ENCODE peak calls at places on chromosomes 16 and 17, in eight cellular contexts. One of them, this sample, is unnamed.

GRCh38 chr16:77383606-77384187 is 51.1 kb downstream of the ADAMTS18 start:
- DNase-seq in fibroblast of lung: no peak
- DNase-seq in spleen: no peak
- DNase-seq in lower leg skin: no peak
- DNase-seq in AG10803: no peak
- DNase-seq in GM06990: no peak
- DNase-seq in Calu3: no peak
- DNase-seq in GM20000: no peak
- DNase-seq in this sample: no peak

GRCh38 chr17:66952681-66953638 is 11.5 kb upstream of the CACNG4 start:
- DNase-seq in GM20000: no peak
- DNase-seq in lower leg skin: no peak
- DNase-seq in Calu3: no peak
- DNase-seq in AG10803: no peak
- DNase-seq in fibroblast of lung: no peak
- DNase-seq in spleen: no peak
- DNase-seq in GM06990: no peak
- DNase-seq in this sample: no peak

GRCh38 chr16:85777583-85778310 is 21.6 kb downstream of the EMC8 start:
- DNase-seq in lower leg skin: no peak
- DNase-seq in GM06990: no peak
- DNase-seq in fibroblast of lung: peak
- DNase-seq in spleen: no peak
- DNase-seq in Calu3: peak
- DNase-seq in GM20000: no peak
- DNase-seq in AG10803: peak
- DNase-seq in this sample: no peak

GRCh38 chr16:67860589-67861398 is 12.1 kb upstream of the EDC4 start:
- DNase-seq in Calu3: no peak
- DNase-seq in GM06990: no peak
- DNase-seq in AG10803: peak
- DNase-seq in lower leg skin: no peak
- DNase-seq in fibroblast of lung: peak
- DNase-seq in GM20000: no peak
- DNase-seq in spleen: no peak
- DNase-seq in this sample: no peak

GRCh38 chr17:72657467-72658317 is 434.8 kb downstream of the SLC39A11 start:
- DNase-seq in lower leg skin: no peak
- DNase-seq in fibroblast of lung: peak
- DNase-seq in Calu3: peak
- DNase-seq in GM20000: no peak
- DNase-seq in GM06990: no peak
- DNase-seq in spleen: no peak
- DNase-seq in AG10803: peak
- DNase-seq in this sample: no peak

GRCh38 chr17:50225693-50226092 is 24.3 kb upstream of the COL1A1 start:
- DNase-seq in lower leg skin: no peak
- DNase-seq in spleen: no peak
- DNase-seq in GM06990: no peak
- DNase-seq in fibroblast of lung: no peak
- DNase-seq in Calu3: no peak
- DNase-seq in GM20000: no peak
- DNase-seq in AG10803: no peak
- DNase-seq in this sample: no peak

GRCh38 chr17:49585422-49586027 is 9.9 kb downstream of the NXPH3 start:
- DNase-seq in spleen: no peak
- DNase-seq in GM06990: no peak
- DNase-seq in lower leg skin: no peak
- DNase-seq in AG10803: no peak
- DNase-seq in GM20000: no peak
- DNase-seq in Calu3: peak
- DNase-seq in fibroblast of lung: no peak
- DNase-seq in this sample: no peak

GRCh38 chr16:11576427-11577289 is 10.1 kb downstream of the LITAF start:
- DNase-seq in GM20000: peak
- DNase-seq in fibroblast of lung: no peak
- DNase-seq in GM06990: peak
- DNase-seq in spleen: peak
- DNase-seq in AG10803: no peak
- DNase-seq in lower leg skin: no peak
- DNase-seq in Calu3: no peak
- DNase-seq in this sample: no peak

GRCh38 chr16:14489460-14489859 is 140.6 kb downstream of the PARN start:
- DNase-seq in AG10803: peak
- DNase-seq in lower leg skin: no peak
- DNase-seq in spleen: no peak
- DNase-seq in GM20000: no peak
- DNase-seq in Calu3: peak
- DNase-seq in fibroblast of lung: no peak
- DNase-seq in GM06990: no peak
- DNase-seq in this sample: no peak

GRCh38 chr17:78568494-78569115 is 8.6 kb downstream of the DNAH17 start:
- DNase-seq in GM20000: no peak
- DNase-seq in spleen: peak
- DNase-seq in lower leg skin: no peak
- DNase-seq in Calu3: peak
- DNase-seq in GM06990: no peak
- DNase-seq in AG10803: peak
- DNase-seq in fibroblast of lung: peak
- DNase-seq in this sample: no peak

GRCh38 chr17:63523256-63523869 is at the start of gene KCNH6:
- DNase-seq in GM20000: no peak
- DNase-seq in AG10803: no peak
- DNase-seq in fibroblast of lung: peak
- DNase-seq in GM06990: no peak
- DNase-seq in lower leg skin: no peak
- DNase-seq in spleen: no peak
- DNase-seq in Calu3: no peak
- DNase-seq in this sample: no peak

GRCh38 chr17:1186923-1187771 is 7.4 kb upstream of the ABR start:
- DNase-seq in AG10803: peak
- DNase-seq in GM20000: peak
- DNase-seq in GM06990: peak
- DNase-seq in Calu3: peak
- DNase-seq in lower leg skin: peak
- DNase-seq in fibroblast of lung: peak
- DNase-seq in spleen: peak
- DNase-seq in this sample: no peak
- TF ChIP-seq CTCF in AG10803: peak
- TF ChIP-seq CTCF in GM20000: peak
- TF ChIP-seq CTCF in GM06990: peak
- TF ChIP-seq CTCF in Calu3: peak
- TF ChIP-seq CTCF in lower leg skin: peak
- TF ChIP-seq CTCF in fibroblast of lung: peak
- TF ChIP-seq CTCF in spleen: peak
- TF ChIP-seq CTCF in this sample: peak

GRCh38 chr16:4798456-4798855 is 3.3 kb downstream of the SMIM22 start:
- DNase-seq in Calu3: no peak
- DNase-seq in lower leg skin: no peak
- DNase-seq in AG10803: no peak
- DNase-seq in GM06990: no peak
- DNase-seq in GM20000: no peak
- DNase-seq in spleen: no peak
- DNase-seq in fibroblast of lung: no peak
- DNase-seq in this sample: no peak
- TF ChIP-seq CTCF in Calu3: no peak
- TF ChIP-seq CTCF in lower leg skin: no peak
- TF ChIP-seq CTCF in AG10803: no peak
- TF ChIP-seq CTCF in GM06990: no peak
- TF ChIP-seq CTCF in GM20000: no peak
- TF ChIP-seq CTCF in spleen: no peak
- TF ChIP-seq CTCF in fibroblast of lung: no peak
- TF ChIP-seq CTCF in this sample: no peak

GRCh38 chr16:81995651-81996050 is 15.6 kb downstream of the SDR42E1 start:
- DNase-seq in GM06990: no peak
- DNase-seq in AG10803: no peak
- DNase-seq in Calu3: no peak
- DNase-seq in lower leg skin: no peak
- DNase-seq in GM20000: no peak
- DNase-seq in fibroblast of lung: no peak
- DNase-seq in spleen: no peak
- DNase-seq in this sample: no peak

GRCh38 chr16:81996664-81997529 is 14.4 kb downstream of the SDR42E1 start:
- DNase-seq in lower leg skin: no peak
- DNase-seq in GM20000: no peak
- DNase-seq in fibroblast of lung: peak
- DNase-seq in spleen: no peak
- DNase-seq in GM06990: no peak
- DNase-seq in AG10803: peak
- DNase-seq in Calu3: peak
- DNase-seq in this sample: no peak

GRCh38 chr16:81997738-81998137 is 13.5 kb downstream of the SDR42E1 start:
- DNase-seq in Calu3: peak
- DNase-seq in AG10803: peak
- DNase-seq in lower leg skin: no peak
- DNase-seq in GM06990: no peak
- DNase-seq in GM20000: no peak
- DNase-seq in spleen: no peak
- DNase-seq in fibroblast of lung: peak
- DNase-seq in this sample: no peak

DNA sequence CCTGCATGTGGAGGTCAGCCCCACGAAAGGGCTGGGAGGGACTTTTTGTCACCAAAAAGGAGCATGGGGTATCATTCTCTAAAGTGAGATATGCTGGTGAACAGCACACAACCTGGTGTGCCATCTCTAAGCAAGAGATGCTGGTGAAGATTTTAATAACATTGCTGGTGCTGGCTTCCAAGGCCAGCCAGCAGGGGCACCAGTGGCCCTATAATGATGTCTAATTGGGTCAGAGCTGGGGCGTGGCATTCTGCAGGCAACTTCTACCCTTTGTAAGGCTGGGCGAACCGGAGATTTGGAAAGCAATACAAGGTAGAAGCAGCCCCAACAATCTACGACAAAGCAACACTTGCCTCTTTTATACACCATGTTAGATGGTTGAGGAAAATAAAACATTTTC is 16.8 kb downstream of the SDR42E1 start:
- DNase-seq in lower leg skin: no peak
- DNase-seq in Calu3: no peak
- DNase-seq in fibroblast of lung: no peak
- DNase-seq in GM20000: no peak
- DNase-seq in GM06990: no peak
- DNase-seq in spleen: no peak
- DNase-seq in AG10803: no peak
- DNase-seq in this sample: no peak
- TF ChIP-seq CTCF in lower leg skin: no peak
- TF ChIP-seq CTCF in Calu3: no peak
- TF ChIP-seq CTCF in fibroblast of lung: no peak
- TF ChIP-seq CTCF in GM20000: no peak
- TF ChIP-seq CTCF in GM06990: peak
- TF ChIP-seq CTCF in spleen: no peak
- TF ChIP-seq CTCF in AG10803: peak
- TF ChIP-seq CTCF in this sample: peak

GRCh38 chr17:33777674-33778073 is 477.4 kb upstream of the CCL2 start:
- DNase-seq in GM06990: no peak
- DNase-seq in AG10803: no peak
- DNase-seq in GM20000: no peak
- DNase-seq in fibroblast of lung: no peak
- DNase-seq in spleen: no peak
- DNase-seq in lower leg skin: no peak
- DNase-seq in Calu3: no peak
- DNase-seq in this sample: no peak

GRCh38 chr17:33776903-33777302 is 478.2 kb upstream of the CCL2 start:
- DNase-seq in GM06990: no peak
- DNase-seq in GM20000: no peak
- DNase-seq in Calu3: no peak
- DNase-seq in AG10803: no peak
- DNase-seq in lower leg skin: no peak
- DNase-seq in spleen: no peak
- DNase-seq in fibroblast of lung: no peak
- DNase-seq in this sample: no peak

GRCh38 chr17:33779399-33779697 is 475.7 kb upstream of the CCL2 start:
- DNase-seq in lower leg skin: no peak
- DNase-seq in fibroblast of lung: no peak
- DNase-seq in Calu3: no peak
- DNase-seq in GM06990: no peak
- DNase-seq in spleen: no peak
- DNase-seq in GM20000: no peak
- DNase-seq in AG10803: no peak
- DNase-seq in this sample: no peak

DNA sequence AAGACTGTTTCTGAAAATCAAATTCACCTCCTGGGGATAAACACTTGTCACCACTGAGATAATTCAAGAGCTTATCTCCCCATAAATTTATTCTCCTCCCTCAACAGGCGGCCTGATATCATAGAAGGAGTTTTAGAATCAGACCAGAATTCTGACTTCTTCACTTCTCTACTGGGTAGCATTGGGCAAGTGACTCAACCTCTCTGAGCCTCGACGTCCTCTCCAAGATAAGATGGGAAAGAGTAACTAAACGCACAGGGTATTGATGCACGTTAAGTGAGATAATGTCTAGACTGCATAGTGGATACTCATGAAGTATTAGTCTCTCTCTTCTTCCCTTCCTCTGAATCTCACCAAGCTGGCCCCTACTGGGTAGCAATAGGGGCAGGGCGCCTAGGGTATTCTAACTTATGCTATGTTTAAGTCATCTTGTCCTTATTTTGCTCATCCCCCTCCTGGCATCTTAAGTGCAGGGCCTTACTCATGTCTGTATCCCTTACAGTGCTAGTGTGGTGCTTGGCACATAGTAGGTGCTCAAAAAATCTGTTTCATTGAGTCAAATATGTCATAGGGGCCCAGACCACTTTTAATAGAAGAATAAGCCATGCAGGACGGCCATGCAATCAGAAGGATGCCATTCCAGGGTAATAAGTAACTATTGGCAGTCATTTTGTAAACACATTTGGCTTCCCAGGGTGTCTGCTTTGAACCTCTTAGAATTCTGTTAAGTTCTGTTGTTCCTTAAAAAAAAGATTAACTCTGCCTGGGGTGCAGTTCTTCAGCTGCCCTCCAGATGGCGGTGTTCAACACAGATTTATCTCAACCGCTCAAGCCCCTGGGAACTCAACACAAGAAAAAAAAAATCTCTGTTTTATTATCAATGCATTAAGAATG is 476.3 kb upstream of the CCL2 start:
- DNase-seq in GM06990: peak
- DNase-seq in spleen: no peak
- DNase-seq in GM20000: peak
- DNase-seq in AG10803: peak
- DNase-seq in lower leg skin: no peak
- DNase-seq in Calu3: peak
- DNase-seq in fibroblast of lung: peak
- DNase-seq in this sample: no peak
- TF ChIP-seq CTCF in GM06990: peak
- TF ChIP-seq CTCF in spleen: peak
- TF ChIP-seq CTCF in GM20000: peak
- TF ChIP-seq CTCF in AG10803: peak
- TF ChIP-seq CTCF in lower leg skin: no peak
- TF ChIP-seq CTCF in Calu3: peak
- TF ChIP-seq CTCF in fibroblast of lung: peak
- TF ChIP-seq CTCF in this sample: peak

This sample was measured in chondrocyte.